ENCODE peak calls at places on chromosomes 7 and 10, in four cellular contexts. L is prostate gland, O is thoracic aorta, R is Panc1. P is an unnamed sample.

GRCh38 chr10:29883231-29883630 is 176.2 kb downstream of the JCAD start:
- DNase-seq in L (no peak), O (no peak), R (no peak), P (no peak)

GRCh38 chr7:157010588-157011332 is at the start of gene MNX1:
- DNase-seq in L (peak; percentile 61), O (no peak), R (no peak), P (peak; percentile 82)

GRCh38 chr7:51456471-51457060 is 140.0 kb upstream of the COBL start:
- DNase-seq in L (no peak), O (no peak), R (no peak), P (no peak)

GRCh38 chr10:35696392-35696791 is 54.3 kb upstream of the FZD8 start:
- DNase-seq in L (no peak), O (no peak), R (no peak), P (no peak)

GRCh38 chr10:64091889-64092288 is 570.7 kb downstream of the REEP3 start:
- DNase-seq in L (no peak), O (no peak), R (no peak), P (no peak)

GRCh38 chr10:24414597-24414996 is 205.7 kb downstream of the KIAA1217 start:
- DNase-seq in L (no peak), O (no peak), R (no peak), P (no peak)

GRCh38 chr10:129259128-129259527 is 207.9 kb upstream of the MGMT start:
- DNase-seq in L (no peak), O (no peak), R (no peak), P (no peak)

GRCh38 chr10:77756319-77757232 is 119.0 kb upstream of the KCNMA1 start:
- DNase-seq in L (no peak), O (no peak), R (peak; percentile 18), P (peak; percentile 33)

GRCh38 chr10:95789928-95790327 is 34.0 kb downstream of the ENTPD1 start:
- DNase-seq in L (no peak), O (no peak), R (no peak), P (no peak)

GRCh38 chr7:90709501-90710465 is 113.7 kb downstream of the CDK14 start:
- DNase-seq in L (no peak), O (no peak), R (no peak), P (no peak)

GRCh38 chr10:50577681-50578350 is 45.9 kb downstream of the SGMS1 start:
- DNase-seq in L (no peak), O (no peak), R (no peak), P (no peak)

GRCh38 chr10:28774051-28774995 is 97.0 kb downstream of the BAMBI start:
- DNase-seq in L (no peak), O (no peak), R (no peak), P (no peak)

GRCh38 chr10:12949248-12949647 is 52.3 kb downstream of the CCDC3 start:
- DNase-seq in L (no peak), O (no peak), R (no peak), P (no peak)

GRCh38 chr10:43707755-43708154 is 59.1 kb upstream of the ZNF32 start:
- DNase-seq in L (no peak), O (no peak), R (no peak), P (no peak)

GRCh38 chr10:69631566-69631965 is 1.5 kb downstream of the FAM241B start:
- DNase-seq in L (no peak), O (no peak), R (no peak), P (no peak)

GRCh38 chr10:99883523-99883922 is 101.1 kb downstream of the ABCC2 start:
- DNase-seq in L (no peak), O (no peak), R (no peak), P (no peak)

GRCh38 chr10:123526356-123527079 is 139.6 kb upstream of the GPR26 start:
- DNase-seq in L (no peak), O (no peak), R (no peak), P (no peak)

GRCh38 chr7:137469191-137469811 is 125.8 kb upstream of the PTN start:
- DNase-seq in L (no peak), O (no peak), R (no peak), P (no peak)

GRCh38 chr7:14195896-14196295 is 206.4 kb upstream of the ETV1 start:
- DNase-seq in L (no peak), O (no peak), R (no peak), P (no peak)

GRCh38 chr7:78510580-78511188 is 712.1 kb downstream of the PHTF2 start:
- DNase-seq in L (peak; percentile 27), O (no peak), R (peak; percentile 28), P (peak; percentile 13)

GRCh38 chr10:74586088-74586585 is 240.3 kb upstream of the KAT6B start:
- DNase-seq in L (peak; percentile 20), O (no peak), R (no peak), P (no peak)

GRCh38 chr7:127678330-127678729 is 26.3 kb downstream of the SND1 start:
- DNase-seq in L (no peak), O (no peak), R (no peak), P (no peak)

GRCh38 chr7:134447383-134447782 is 11.5 kb downstream of the AKR1B1 start:
- DNase-seq in L (no peak), O (no peak), R (no peak), P (no peak)

GRCh38 chr7:55019329-55019690 is 493 bp downstream of the EGFR start:
- DNase-seq in L (peak; percentile 63), O (no peak), R (no peak), P (no peak)

GRCh38 chr7:30086529-30086928 is 48.3 kb upstream of the MTURN start:
- DNase-seq in L (no peak), O (no peak), R (no peak), P (no peak)

GRCh38 chr10:123855013-123855684 is 36.5 kb downstream of the CPXM2 start:
- DNase-seq in L (no peak), O (no peak), R (no peak), P (no peak)

GRCh38 chr7:130695840-130696239 is 9.5 kb upstream of the TSGA13 start:
- DNase-seq in L (no peak), O (no peak), R (peak; percentile 15), P (no peak)

GRCh38 chr7:80640841-80641240 is 2.4 kb downstream of the CD36 start:
- DNase-seq in L (no peak), O (no peak), R (no peak), P (no peak)

GRCh38 chr10:48454302-48455054 is 148.0 kb downstream of the MAPK8 start:
- DNase-seq in L (no peak), O (no peak), R (no peak), P (peak; percentile 40)

DNA sequence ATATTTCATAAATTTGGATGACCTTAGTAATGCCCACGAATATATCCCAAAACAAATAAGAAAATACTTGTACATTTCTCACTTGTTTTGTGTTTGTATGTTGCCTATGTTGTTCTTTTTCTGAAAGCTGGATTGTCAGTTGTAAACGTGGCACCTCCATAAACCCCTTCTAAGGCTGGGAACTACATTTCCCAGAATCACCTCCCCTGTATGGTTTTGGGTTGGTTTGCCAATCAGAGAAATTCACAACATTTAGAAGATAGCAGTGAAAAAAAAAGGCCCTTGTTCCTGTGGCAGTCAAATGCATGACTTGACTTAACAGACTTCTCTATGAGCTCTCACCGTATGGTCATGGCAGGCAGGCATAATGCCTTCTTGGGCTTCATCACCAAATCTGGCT is 676.3 kb upstream of the STEAP1 start:
- DNase-seq in L (no peak), O (no peak), R (no peak), P (no peak)
- TF ChIP-seq CTCF in L (no peak), O (no peak), R (no peak), P (no peak)

GRCh38 chr7:150675714-150676113 is 9.8 kb upstream of the GIMAP2 start:
- DNase-seq in L (no peak), O (no peak), R (no peak), P (no peak)
- TF ChIP-seq CTCF in L (no peak), O (no peak), R (no peak), P (no peak)

GRCh38 chr7:105013818-105014724 is at the start of gene KMT2E:
- DNase-seq in L (peak; percentile 82), O (peak; percentile 56), R (no peak), P (peak; percentile 90)
- TF ChIP-seq CTCF in L (no peak), O (no peak), R (no peak), P (no peak)

GRCh38 chr7:48665361-48666135 is 258.8 kb upstream of the CDC14C start:
- DNase-seq in L (no peak), O (no peak), R (no peak), P (no peak)
- TF ChIP-seq CTCF in L (no peak), O (no peak), R (no peak), P (no peak)

GRCh38 chr10:59177031-59177861 is 803 bp downstream of the PHYHIPL start:
- DNase-seq in L (peak; percentile 46), O (no peak), R (no peak), P (peak; percentile 22)
- TF ChIP-seq CTCF in L (no peak), O (no peak), R (no peak), P (no peak)

GRCh38 chr7:7596156-7596555 is 29.5 kb downstream of the MIOS start:
- DNase-seq in L (no peak), O (no peak), R (no peak), P (no peak)

GRCh38 chr7:7595451-7595850 is 28.8 kb downstream of the MIOS start:
- DNase-seq in L (no peak), O (no peak), R (peak; percentile 15), P (no peak)
- TF ChIP-seq CTCF in L (peak; percentile 51), O (peak; percentile 22), R (no peak), P (peak; percentile 44)

GRCh38 chr7:141752634-141753033 is 11.3 kb upstream of the TAS2R3 start:
- DNase-seq in L (no peak), O (no peak), R (no peak), P (no peak)

DNA sequence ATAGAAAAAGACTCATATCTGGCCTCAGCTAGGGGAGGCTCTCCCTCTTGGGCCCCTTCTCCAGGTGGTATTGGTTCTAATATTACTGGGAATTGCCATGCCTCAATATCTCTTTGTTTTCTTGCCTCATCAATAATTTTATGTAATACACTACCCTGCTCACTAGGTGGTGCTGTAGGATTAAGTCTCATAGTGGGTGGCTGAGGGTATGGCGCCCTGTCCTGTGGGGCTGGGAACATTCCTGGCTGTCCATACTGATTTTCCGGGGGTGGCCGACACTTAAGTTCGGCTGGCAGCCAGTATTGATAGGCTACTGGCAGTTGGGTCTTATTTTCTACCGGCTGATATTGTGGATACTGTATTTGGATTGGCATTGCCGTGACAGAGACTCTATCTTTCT is 9.0 kb upstream of the TAS2R3 start:
- DNase-seq in L (no peak), O (no peak), R (no peak), P (no peak)
- TF ChIP-seq CTCF in L (no peak), O (peak; percentile 29), R (peak; percentile 73), P (peak; percentile 35)

P was measured in progenitor cell of endocrine pancreas.